ENCODE peak calls at places on chromosomes 5 and 9, in nine cellular contexts. One of them, this sample, is unnamed.

GRCh38 chr5:14066326-14066725 is 76.8 kb upstream of the TRIO start:
- DNase-seq in K562: no peak
- DNase-seq in CD8-positive, alpha-beta T cell: no peak
- DNase-seq in kidney epithelial cell: peak; percentile 39
- DNase-seq in IMR-90: no peak
- DNase-seq in brain microvascular endothelial cell: no peak
- DNase-seq in psoas muscle: no peak
- DNase-seq in uterus: no peak
- DNase-seq in fibroblast of lung: no peak
- DNase-seq in this sample: no peak

GRCh38 chr5:38979535-38979934 is 94.7 kb downstream of the RICTOR start:
- DNase-seq in K562: no peak
- DNase-seq in CD8-positive, alpha-beta T cell: no peak
- DNase-seq in kidney epithelial cell: no peak
- DNase-seq in IMR-90: no peak
- DNase-seq in brain microvascular endothelial cell: no peak
- DNase-seq in psoas muscle: no peak
- DNase-seq in uterus: no peak
- DNase-seq in fibroblast of lung: no peak
- DNase-seq in this sample: no peak

GRCh38 chr5:8784692-8785091 is 761.2 kb downstream of the SEMA5A start:
- DNase-seq in K562: no peak
- DNase-seq in CD8-positive, alpha-beta T cell: no peak
- DNase-seq in kidney epithelial cell: no peak
- DNase-seq in IMR-90: no peak
- DNase-seq in brain microvascular endothelial cell: no peak
- DNase-seq in psoas muscle: no peak
- DNase-seq in uterus: no peak
- DNase-seq in fibroblast of lung: no peak
- DNase-seq in this sample: no peak

GRCh38 chr9:128099932-128100491 is 27.5 kb downstream of the PTGES2 start:
- DNase-seq in K562: no peak
- DNase-seq in CD8-positive, alpha-beta T cell: no peak
- DNase-seq in kidney epithelial cell: no peak
- DNase-seq in IMR-90: no peak
- DNase-seq in brain microvascular endothelial cell: no peak
- DNase-seq in psoas muscle: no peak
- DNase-seq in uterus: peak; percentile 59
- DNase-seq in fibroblast of lung: peak; percentile 36
- DNase-seq in this sample: peak; percentile 68

GRCh38 chr5:176578391-176578808 is 29.3 kb downstream of the CDHR2 start:
- DNase-seq in K562: peak; percentile 80
- DNase-seq in CD8-positive, alpha-beta T cell: peak; percentile 36
- DNase-seq in kidney epithelial cell: no peak
- DNase-seq in IMR-90: peak; percentile 38
- DNase-seq in brain microvascular endothelial cell: no peak
- DNase-seq in psoas muscle: no peak
- DNase-seq in uterus: peak; percentile 40
- DNase-seq in fibroblast of lung: peak; percentile 36
- DNase-seq in this sample: peak; percentile 73

GRCh38 chr9:90188656-90189055 is 454.0 kb downstream of the DIRAS2 start:
- DNase-seq in K562: no peak
- DNase-seq in CD8-positive, alpha-beta T cell: no peak
- DNase-seq in kidney epithelial cell: no peak
- DNase-seq in IMR-90: no peak
- DNase-seq in brain microvascular endothelial cell: no peak
- DNase-seq in psoas muscle: no peak
- DNase-seq in uterus: no peak
- DNase-seq in fibroblast of lung: no peak
- DNase-seq in this sample: no peak

GRCh38 chr5:96434201-96434645 is 1.2 kb upstream of the PCSK1 start:
- DNase-seq in K562: peak; percentile 43
- DNase-seq in CD8-positive, alpha-beta T cell: peak; percentile 20
- DNase-seq in kidney epithelial cell: peak; percentile 41
- DNase-seq in IMR-90: peak; percentile 74
- DNase-seq in brain microvascular endothelial cell: peak; percentile 73
- DNase-seq in psoas muscle: peak; percentile 49
- DNase-seq in uterus: no peak
- DNase-seq in fibroblast of lung: peak; percentile 78
- DNase-seq in this sample: peak; percentile 57

GRCh38 chr5:122154910-122155309 is 25.6 kb downstream of the ZNF474 start:
- DNase-seq in K562: peak; percentile 31
- DNase-seq in CD8-positive, alpha-beta T cell: no peak
- DNase-seq in kidney epithelial cell: no peak
- DNase-seq in IMR-90: peak; percentile 89
- DNase-seq in brain microvascular endothelial cell: peak; percentile 91
- DNase-seq in psoas muscle: peak; percentile 42
- DNase-seq in uterus: no peak
- DNase-seq in fibroblast of lung: peak; percentile 95
- DNase-seq in this sample: no peak

GRCh38 chr5:159764283-159764927 is 151.9 kb upstream of the ADRA1B start:
- DNase-seq in K562: no peak
- DNase-seq in CD8-positive, alpha-beta T cell: no peak
- DNase-seq in kidney epithelial cell: no peak
- DNase-seq in IMR-90: peak; percentile 94
- DNase-seq in brain microvascular endothelial cell: peak; percentile 93
- DNase-seq in psoas muscle: no peak
- DNase-seq in uterus: peak; percentile 49
- DNase-seq in fibroblast of lung: peak; percentile 93
- DNase-seq in this sample: no peak

GRCh38 chr9:80885894-80886293 is 803.5 kb downstream of the TLE1 start:
- DNase-seq in K562: no peak
- DNase-seq in CD8-positive, alpha-beta T cell: no peak
- DNase-seq in kidney epithelial cell: no peak
- DNase-seq in IMR-90: no peak
- DNase-seq in brain microvascular endothelial cell: no peak
- DNase-seq in psoas muscle: no peak
- DNase-seq in uterus: no peak
- DNase-seq in fibroblast of lung: no peak
- DNase-seq in this sample: no peak

GRCh38 chr5:41870621-41871048 is 410 bp upstream of the OXCT1 start:
- DNase-seq in K562: no peak
- DNase-seq in CD8-positive, alpha-beta T cell: no peak
- DNase-seq in kidney epithelial cell: no peak
- DNase-seq in IMR-90: no peak
- DNase-seq in brain microvascular endothelial cell: no peak
- DNase-seq in psoas muscle: no peak
- DNase-seq in uterus: no peak
- DNase-seq in fibroblast of lung: no peak
- DNase-seq in this sample: no peak

DNA sequence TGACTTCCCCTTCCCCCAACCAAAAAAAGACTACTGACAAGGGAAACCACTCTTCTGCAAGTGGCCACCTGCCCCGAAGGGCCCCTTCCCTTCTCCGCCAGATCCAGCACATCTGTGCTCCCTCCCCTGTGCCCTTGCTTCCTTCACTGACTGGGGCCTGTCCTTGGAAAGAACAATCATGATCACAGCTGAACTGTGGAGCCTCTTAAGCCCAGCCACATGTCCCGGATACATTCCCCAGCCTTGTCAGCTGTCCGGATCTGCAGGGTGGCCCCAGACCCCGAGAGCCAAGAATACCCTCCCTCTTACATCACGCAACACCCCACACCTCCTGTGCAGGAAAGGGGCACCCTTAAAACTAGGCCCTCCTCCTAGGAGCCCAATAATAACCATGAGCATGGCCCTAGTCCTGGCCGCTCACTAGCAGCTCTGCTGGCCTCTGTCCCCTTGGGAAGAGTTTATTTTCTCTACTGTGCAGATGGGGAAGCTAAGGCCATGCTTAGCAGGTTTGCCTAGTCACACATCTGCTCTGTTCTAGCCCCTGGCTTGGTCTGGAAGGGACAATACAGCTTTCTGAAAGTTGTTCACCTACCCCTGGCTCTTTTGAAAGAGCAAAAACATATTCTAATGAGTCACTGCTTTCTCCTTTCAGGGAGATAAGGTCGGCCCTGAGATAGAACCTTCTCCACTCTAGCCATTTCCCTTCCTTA is 3.8 kb downstream of the SPRY4 start:
- DNase-seq in K562: peak; percentile 49
- DNase-seq in CD8-positive, alpha-beta T cell: no peak
- DNase-seq in kidney epithelial cell: no peak
- DNase-seq in IMR-90: peak; percentile 47
- DNase-seq in brain microvascular endothelial cell: no peak
- DNase-seq in psoas muscle: no peak
- DNase-seq in uterus: no peak
- DNase-seq in fibroblast of lung: peak; percentile 40
- DNase-seq in this sample: no peak
- H3K4me3 ChIP-seq in K562: peak overlapping the region; percentile 31
- H3K4me3 ChIP-seq in CD8-positive, alpha-beta T cell: no peak overlapping the region
- H3K4me3 ChIP-seq in kidney epithelial cell: peak overlapping the region; percentile 27
- H3K4me3 ChIP-seq in IMR-90: peak overlapping the region; percentile 4
- H3K4me3 ChIP-seq in brain microvascular endothelial cell: peak overlapping the region; percentile 98
- H3K4me3 ChIP-seq in psoas muscle: peak overlapping the region; percentile 73
- H3K4me3 ChIP-seq in uterus: no peak overlapping the region
- H3K4me3 ChIP-seq in fibroblast of lung: peak overlapping the region; percentile 89
- H3K4me3 ChIP-seq in this sample: peak overlapping the region; percentile 76

GRCh38 chr5:168752416-168753190 is 173.4 kb upstream of the PANK3 start:
- DNase-seq in K562: no peak
- DNase-seq in CD8-positive, alpha-beta T cell: no peak
- DNase-seq in kidney epithelial cell: no peak
- DNase-seq in IMR-90: no peak
- DNase-seq in brain microvascular endothelial cell: no peak
- DNase-seq in psoas muscle: no peak
- DNase-seq in uterus: no peak
- DNase-seq in fibroblast of lung: no peak
- DNase-seq in this sample: no peak

GRCh38 chr5:168756517-168757391 is 177.6 kb upstream of the PANK3 start:
- DNase-seq in K562: no peak
- DNase-seq in CD8-positive, alpha-beta T cell: no peak
- DNase-seq in kidney epithelial cell: no peak
- DNase-seq in IMR-90: no peak
- DNase-seq in brain microvascular endothelial cell: no peak
- DNase-seq in psoas muscle: no peak
- DNase-seq in uterus: no peak
- DNase-seq in fibroblast of lung: peak; percentile 3
- DNase-seq in this sample: no peak

GRCh38 chr5:168753691-168754254 is 174.6 kb upstream of the PANK3 start:
- DNase-seq in K562: no peak
- DNase-seq in CD8-positive, alpha-beta T cell: no peak
- DNase-seq in kidney epithelial cell: no peak
- DNase-seq in IMR-90: no peak
- DNase-seq in brain microvascular endothelial cell: no peak
- DNase-seq in psoas muscle: no peak
- DNase-seq in uterus: no peak
- DNase-seq in fibroblast of lung: no peak
- DNase-seq in this sample: no peak

GRCh38 chr5:168752012-168752411 is 172.8 kb upstream of the PANK3 start:
- DNase-seq in K562: no peak
- DNase-seq in CD8-positive, alpha-beta T cell: no peak
- DNase-seq in kidney epithelial cell: no peak
- DNase-seq in IMR-90: no peak
- DNase-seq in brain microvascular endothelial cell: no peak
- DNase-seq in psoas muscle: no peak
- DNase-seq in uterus: no peak
- DNase-seq in fibroblast of lung: no peak
- DNase-seq in this sample: no peak

DNA sequence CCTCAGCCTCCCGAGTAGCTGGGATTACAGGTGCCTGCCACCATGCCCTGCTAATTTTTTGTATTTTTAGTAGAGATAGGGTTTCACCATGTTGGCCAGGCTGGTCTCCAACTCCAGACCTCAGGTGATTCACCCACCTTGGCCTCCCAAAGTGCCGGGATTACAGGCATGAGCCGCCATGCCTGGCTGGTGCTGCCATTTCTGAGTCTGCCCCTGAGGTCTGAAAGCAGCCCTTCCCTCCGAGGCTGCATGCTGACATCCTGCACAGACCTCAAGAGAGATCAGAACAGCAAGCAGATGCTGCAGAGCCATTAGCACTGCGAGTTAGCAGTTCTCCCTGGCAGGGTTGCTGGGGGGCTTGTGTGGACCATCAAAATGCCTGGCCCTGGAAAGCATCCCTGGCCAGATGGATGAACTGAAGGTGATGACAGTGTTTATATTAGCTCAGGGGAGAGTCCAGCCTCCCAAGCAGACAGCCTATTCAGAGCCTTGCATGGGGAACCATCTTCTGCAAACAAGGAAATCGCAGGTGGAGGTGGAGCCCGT is 176.5 kb upstream of the PANK3 start:
- DNase-seq in K562: no peak
- DNase-seq in CD8-positive, alpha-beta T cell: no peak
- DNase-seq in kidney epithelial cell: no peak
- DNase-seq in IMR-90: no peak
- DNase-seq in brain microvascular endothelial cell: no peak
- DNase-seq in psoas muscle: no peak
- DNase-seq in uterus: no peak
- DNase-seq in fibroblast of lung: no peak
- DNase-seq in this sample: no peak
- H3K27me3 ChIP-seq in K562: peaks cover 11% of the 10 kb centered on the region
- H3K27me3 ChIP-seq in CD8-positive, alpha-beta T cell: no peaks in the 10 kb centered on the region
- H3K27me3 ChIP-seq in kidney epithelial cell: peaks cover 2% of the 10 kb centered on the region
- H3K27me3 ChIP-seq in IMR-90: no peaks in the 10 kb centered on the region
- H3K27me3 ChIP-seq in brain microvascular endothelial cell: no peaks in the 10 kb centered on the region
- H3K27me3 ChIP-seq in psoas muscle: no peaks in the 10 kb centered on the region
- H3K27me3 ChIP-seq in uterus: no peaks in the 10 kb centered on the region
- H3K27me3 ChIP-seq in fibroblast of lung: no peaks in the 10 kb centered on the region
- H3K27me3 ChIP-seq in this sample: no peaks in the 10 kb centered on the region

GRCh38 chr9:136147890-136148714 is 29.4 kb upstream of the TMEM250 start:
- DNase-seq in K562: no peak
- DNase-seq in CD8-positive, alpha-beta T cell: no peak
- DNase-seq in kidney epithelial cell: no peak
- DNase-seq in IMR-90: no peak
- DNase-seq in brain microvascular endothelial cell: no peak
- DNase-seq in psoas muscle: no peak
- DNase-seq in uterus: no peak
- DNase-seq in fibroblast of lung: no peak
- DNase-seq in this sample: no peak
- TF ChIP-seq CTCF in K562: no peak
- TF ChIP-seq CTCF in CD8-positive, alpha-beta T cell: no peak
- TF ChIP-seq CTCF in kidney epithelial cell: no peak
- TF ChIP-seq CTCF in IMR-90: no peak
- TF ChIP-seq CTCF in brain microvascular endothelial cell: no peak
- TF ChIP-seq CTCF in psoas muscle: no peak
- TF ChIP-seq CTCF in uterus: no peak
- TF ChIP-seq CTCF in fibroblast of lung: no peak
- TF ChIP-seq CTCF in this sample: no peak

GRCh38 chr5:173039964-173040363 is 16.2 kb upstream of the CREBRF start:
- DNase-seq in K562: no peak
- DNase-seq in CD8-positive, alpha-beta T cell: no peak
- DNase-seq in kidney epithelial cell: no peak
- DNase-seq in IMR-90: no peak
- DNase-seq in brain microvascular endothelial cell: no peak
- DNase-seq in psoas muscle: no peak
- DNase-seq in uterus: no peak
- DNase-seq in fibroblast of lung: no peak
- DNase-seq in this sample: no peak

GRCh38 chr5:173041881-173042481 is 14.2 kb upstream of the CREBRF start:
- DNase-seq in K562: no peak
- DNase-seq in CD8-positive, alpha-beta T cell: no peak
- DNase-seq in kidney epithelial cell: no peak
- DNase-seq in IMR-90: peak; percentile 90
- DNase-seq in brain microvascular endothelial cell: no peak
- DNase-seq in psoas muscle: no peak
- DNase-seq in uterus: no peak
- DNase-seq in fibroblast of lung: no peak
- DNase-seq in this sample: no peak

GRCh38 chr5:173032730-173033129 is 23.4 kb upstream of the CREBRF start:
- DNase-seq in K562: no peak
- DNase-seq in CD8-positive, alpha-beta T cell: no peak
- DNase-seq in kidney epithelial cell: no peak
- DNase-seq in IMR-90: no peak
- DNase-seq in brain microvascular endothelial cell: no peak
- DNase-seq in psoas muscle: no peak
- DNase-seq in uterus: no peak
- DNase-seq in fibroblast of lung: no peak
- DNase-seq in this sample: no peak

GRCh38 chr5:173035904-173036707 is 20.0 kb upstream of the CREBRF start:
- DNase-seq in K562: no peak
- DNase-seq in CD8-positive, alpha-beta T cell: no peak
- DNase-seq in kidney epithelial cell: no peak
- DNase-seq in IMR-90: no peak
- DNase-seq in brain microvascular endothelial cell: no peak
- DNase-seq in psoas muscle: no peak
- DNase-seq in uterus: no peak
- DNase-seq in fibroblast of lung: no peak
- DNase-seq in this sample: peak; percentile 66
- H3K4me3 ChIP-seq in K562: no peak overlapping the region
- H3K4me3 ChIP-seq in CD8-positive, alpha-beta T cell: peak overlapping the region; percentile 19
- H3K4me3 ChIP-seq in kidney epithelial cell: no peak overlapping the region
- H3K4me3 ChIP-seq in IMR-90: no peak overlapping the region
- H3K4me3 ChIP-seq in brain microvascular endothelial cell: no peak overlapping the region
- H3K4me3 ChIP-seq in psoas muscle: no peak overlapping the region
- H3K4me3 ChIP-seq in uterus: no peak overlapping the region
- H3K4me3 ChIP-seq in fibroblast of lung: no peak overlapping the region
- H3K4me3 ChIP-seq in this sample: peak overlapping the region; percentile 10